ENCODE peak calls at places on chromosome 10, in seven cellular contexts. One of them, this sample, is unnamed.

GRCh38 chr10:51224610-51225230 is 150.4 kb downstream of the PRKG1 start:
- DNase-seq in aorta: no peak
- DNase-seq in GM12865: no peak
- DNase-seq in fibroblast of villous mesenchyme: peak
- DNase-seq in astrocyte of the spinal cord: peak
- DNase-seq in left kidney: no peak
- DNase-seq in memory B cell: no peak
- DNase-seq in this sample: no peak

GRCh38 chr10:120456626-120457430 is at the start of gene PLPP4:
- DNase-seq in aorta: peak
- DNase-seq in GM12865: no peak
- DNase-seq in fibroblast of villous mesenchyme: peak
- DNase-seq in astrocyte of the spinal cord: peak
- DNase-seq in left kidney: peak
- DNase-seq in memory B cell: no peak
- DNase-seq in this sample: peak

GRCh38 chr10:15453921-15454320 is 82.8 kb upstream of the FAM171A1 start:
- DNase-seq in aorta: no peak
- DNase-seq in GM12865: no peak
- DNase-seq in fibroblast of villous mesenchyme: no peak
- DNase-seq in astrocyte of the spinal cord: no peak
- DNase-seq in left kidney: peak
- DNase-seq in memory B cell: no peak
- DNase-seq in this sample: no peak

GRCh38 chr10:79947083-79947415 is 1.9 kb downstream of the SFTPD start:
- DNase-seq in aorta: no peak
- DNase-seq in GM12865: no peak
- DNase-seq in fibroblast of villous mesenchyme: no peak
- DNase-seq in astrocyte of the spinal cord: no peak
- DNase-seq in left kidney: no peak
- DNase-seq in memory B cell: no peak
- DNase-seq in this sample: no peak

GRCh38 chr10:76085773-76086570 is 654.5 kb downstream of the LRMDA start:
- DNase-seq in aorta: no peak
- DNase-seq in GM12865: no peak
- DNase-seq in fibroblast of villous mesenchyme: peak
- DNase-seq in astrocyte of the spinal cord: no peak
- DNase-seq in left kidney: peak
- DNase-seq in memory B cell: no peak
- DNase-seq in this sample: no peak

GRCh38 chr10:27230022-27230421 is 10.6 kb downstream of the ACBD5 start:
- DNase-seq in aorta: no peak
- DNase-seq in GM12865: no peak
- DNase-seq in fibroblast of villous mesenchyme: no peak
- DNase-seq in astrocyte of the spinal cord: no peak
- DNase-seq in left kidney: no peak
- DNase-seq in memory B cell: no peak
- DNase-seq in this sample: no peak

GRCh38 chr10:11863353-11864105 is 40.4 kb downstream of the PROSER2 start:
- DNase-seq in aorta: no peak
- DNase-seq in GM12865: peak
- DNase-seq in fibroblast of villous mesenchyme: no peak
- DNase-seq in astrocyte of the spinal cord: no peak
- DNase-seq in left kidney: no peak
- DNase-seq in memory B cell: no peak
- DNase-seq in this sample: peak

GRCh38 chr10:1841759-1842158 is 104.4 kb upstream of the ADARB2 start:
- DNase-seq in aorta: no peak
- DNase-seq in GM12865: no peak
- DNase-seq in fibroblast of villous mesenchyme: no peak
- DNase-seq in astrocyte of the spinal cord: no peak
- DNase-seq in left kidney: no peak
- DNase-seq in memory B cell: no peak
- DNase-seq in this sample: no peak

GRCh38 chr10:11035318-11035920 is 17.7 kb downstream of the CELF2 start:
- DNase-seq in aorta: peak
- DNase-seq in GM12865: no peak
- DNase-seq in fibroblast of villous mesenchyme: peak
- DNase-seq in astrocyte of the spinal cord: peak
- DNase-seq in left kidney: no peak
- DNase-seq in memory B cell: no peak
- DNase-seq in this sample: no peak

GRCh38 chr10:99760321-99760720 is 22.1 kb upstream of the ABCC2 start:
- DNase-seq in aorta: no peak
- DNase-seq in GM12865: no peak
- DNase-seq in fibroblast of villous mesenchyme: no peak
- DNase-seq in astrocyte of the spinal cord: no peak
- DNase-seq in left kidney: no peak
- DNase-seq in memory B cell: no peak
- DNase-seq in this sample: no peak

GRCh38 chr10:1007583-1007982 is 18.1 kb downstream of the IDI2 start:
- DNase-seq in aorta: no peak
- DNase-seq in GM12865: no peak
- DNase-seq in fibroblast of villous mesenchyme: no peak
- DNase-seq in astrocyte of the spinal cord: no peak
- DNase-seq in left kidney: no peak
- DNase-seq in memory B cell: no peak
- DNase-seq in this sample: no peak

GRCh38 chr10:62188021-62188616 is 80.5 kb downstream of the RTKN2 start:
- DNase-seq in aorta: no peak
- DNase-seq in GM12865: no peak
- DNase-seq in fibroblast of villous mesenchyme: no peak
- DNase-seq in astrocyte of the spinal cord: no peak
- DNase-seq in left kidney: no peak
- DNase-seq in memory B cell: no peak
- DNase-seq in this sample: no peak

GRCh38 chr10:105585753-105586152 is 944.7 kb downstream of the SORCS3 start:
- DNase-seq in aorta: no peak
- DNase-seq in GM12865: no peak
- DNase-seq in fibroblast of villous mesenchyme: peak
- DNase-seq in astrocyte of the spinal cord: peak
- DNase-seq in left kidney: peak
- DNase-seq in memory B cell: no peak
- DNase-seq in this sample: no peak

GRCh38 chr10:37434091-37434490 is 308.7 kb downstream of the ANKRD30A start:
- DNase-seq in aorta: no peak
- DNase-seq in GM12865: peak
- DNase-seq in fibroblast of villous mesenchyme: peak
- DNase-seq in astrocyte of the spinal cord: no peak
- DNase-seq in left kidney: no peak
- DNase-seq in memory B cell: no peak
- DNase-seq in this sample: no peak

GRCh38 chr10:34739915-34740314 is 75.2 kb downstream of the PARD3 start:
- DNase-seq in aorta: no peak
- DNase-seq in GM12865: no peak
- DNase-seq in fibroblast of villous mesenchyme: peak
- DNase-seq in astrocyte of the spinal cord: peak
- DNase-seq in left kidney: peak
- DNase-seq in memory B cell: no peak
- DNase-seq in this sample: no peak

GRCh38 chr10:130014734-130015695 is 50.9 kb upstream of the EBF3 start:
- DNase-seq in aorta: no peak
- DNase-seq in GM12865: no peak
- DNase-seq in fibroblast of villous mesenchyme: no peak
- DNase-seq in astrocyte of the spinal cord: no peak
- DNase-seq in left kidney: peak
- DNase-seq in memory B cell: no peak
- DNase-seq in this sample: no peak

GRCh38 chr10:11936389-11937152 is 106.0 kb downstream of the UPF2 start:
- DNase-seq in aorta: no peak
- DNase-seq in GM12865: no peak
- DNase-seq in fibroblast of villous mesenchyme: no peak
- DNase-seq in astrocyte of the spinal cord: no peak
- DNase-seq in left kidney: no peak
- DNase-seq in memory B cell: no peak
- DNase-seq in this sample: no peak

GRCh38 chr10:73589538-73590126 is 1.5 kb downstream of the USP54 start:
- DNase-seq in aorta: no peak
- DNase-seq in GM12865: no peak
- DNase-seq in fibroblast of villous mesenchyme: no peak
- DNase-seq in astrocyte of the spinal cord: no peak
- DNase-seq in left kidney: no peak
- DNase-seq in memory B cell: no peak
- DNase-seq in this sample: no peak

GRCh38 chr10:132458595-132459251 is 61.7 kb downstream of the PWWP2B start:
- DNase-seq in aorta: peak
- DNase-seq in GM12865: peak
- DNase-seq in fibroblast of villous mesenchyme: peak
- DNase-seq in astrocyte of the spinal cord: no peak
- DNase-seq in left kidney: peak
- DNase-seq in memory B cell: peak
- DNase-seq in this sample: peak

GRCh38 chr10:74035324-74035723 is 37.4 kb downstream of the VCL start:
- DNase-seq in aorta: no peak
- DNase-seq in GM12865: no peak
- DNase-seq in fibroblast of villous mesenchyme: no peak
- DNase-seq in astrocyte of the spinal cord: no peak
- DNase-seq in left kidney: peak
- DNase-seq in memory B cell: no peak
- DNase-seq in this sample: no peak

GRCh38 chr10:70595566-70596016 is 7.0 kb downstream of the PRF1 start:
- DNase-seq in aorta: no peak
- DNase-seq in GM12865: no peak
- DNase-seq in fibroblast of villous mesenchyme: no peak
- DNase-seq in astrocyte of the spinal cord: no peak
- DNase-seq in left kidney: no peak
- DNase-seq in memory B cell: no peak
- DNase-seq in this sample: no peak

GRCh38 chr10:102152545-102152890 is 329 bp downstream of the NOLC1 start:
- DNase-seq in aorta: no peak
- DNase-seq in GM12865: peak
- DNase-seq in fibroblast of villous mesenchyme: peak
- DNase-seq in astrocyte of the spinal cord: no peak
- DNase-seq in left kidney: no peak
- DNase-seq in memory B cell: no peak
- DNase-seq in this sample: no peak

GRCh38 chr10:13450078-13450477 is 78.7 kb downstream of the BEND7 start:
- DNase-seq in aorta: no peak
- DNase-seq in GM12865: no peak
- DNase-seq in fibroblast of villous mesenchyme: peak
- DNase-seq in astrocyte of the spinal cord: peak
- DNase-seq in left kidney: no peak
- DNase-seq in memory B cell: no peak
- DNase-seq in this sample: no peak

This sample was measured in GM12891.